ENCODE peak calls at places on chromosome 21, in six cellular contexts. Z, E, S, H, M and A are unnamed samples.

GRCh38 chr21:45893166-45894106 is 88.1 kb upstream of the COL6A1 start:
- DNase-seq in H (no peak), S (no peak), Z (no peak), E (no peak), M (no peak), A (no peak)

GRCh38 chr21:16117851-16118592 is 388.2 kb downstream of the USP25 start:
- DNase-seq in Z (no peak), H (no peak), E (no peak), S (peak; percentile 59), M (no peak), A (no peak)

GRCh38 chr21:15293251-15293650 is 228.5 kb upstream of the NRIP1 start:
- DNase-seq in M (no peak), Z (no peak), S (no peak), E (peak; percentile 79), H (no peak), A (no peak)

GRCh38 chr21:39121600-39122355 is 61.5 kb downstream of the PSMG1 start:
- DNase-seq in Z (no peak), H (no peak), E (peak; percentile 89), M (no peak), S (no peak), A (no peak)

GRCh38 chr21:42512346-42513034 is 1.2 kb upstream of the SLC37A1 start:
- DNase-seq in Z (no peak), S (no peak), E (no peak), M (no peak), H (no peak), A (no peak)

GRCh38 chr21:45972716-45973474 is 8.7 kb upstream of the COL6A1 start:
- DNase-seq in S (no peak), M (no peak), E (peak; percentile 96), Z (no peak), H (no peak), A (no peak)

GRCh38 chr21:27024316-27024715 is 57.4 kb upstream of the ADAMTS5 start:
- DNase-seq in H (no peak), M (no peak), Z (no peak), E (no peak), S (no peak), A (no peak)

GRCh38 chr21:18493420-18493819 is 89.8 kb upstream of the TMPRSS15 start:
- DNase-seq in E (peak; percentile 68), H (no peak), M (no peak), Z (no peak), S (no peak), A (no peak)

GRCh38 chr21:36909901-36910561 is 56.4 kb downstream of the HLCS start:
- DNase-seq in H (no peak), Z (no peak), E (peak; percentile 97), S (no peak), M (no peak), A (no peak)

GRCh38 chr21:22342855-22343254 is 1344.6 kb downstream of the NCAM2 start:
- DNase-seq in Z (no peak), E (no peak), H (no peak), S (no peak), M (no peak), A (no peak)

GRCh38 chr21:27363719-27364479 is 397.0 kb upstream of the ADAMTS5 start:
- DNase-seq in H (no peak), Z (no peak), E (no peak), S (no peak), M (no peak), A (no peak)